ENCODE peak calls at places on chromosomes 4 and X, in eight cellular contexts. X is lung; D is transverse colon; V is GM23248; C is NT2/D1; I is IMR-90; T is naive thymus-derived CD4-positive, alpha-beta T cell; K is pancreas. Y is an unnamed sample. For H3K36me3 and H3K4me1, the result is how much of the 10 kb centered on the place peaks cover.

GRCh38 chr4:150297861-150298474 is 219.7 kb downstream of the DCLK2 start:
- DNase-seq in X (no peak), D (peak), V (peak), C (no peak), I (peak), T (no peak), K (no peak), Y (peak)

GRCh38 chr4:4717692-4718091 is 141.8 kb upstream of the MSX1 start:
- DNase-seq in X (no peak), D (no peak), V (no peak), C (no peak), I (no peak), T (no peak), K (no peak), Y (no peak)

GRCh38 chrX:70033348-70033747 is 16.4 kb downstream of the AWAT2 start:
- DNase-seq in X (no peak), D (no peak), V (peak), C (peak), I (peak), T (no peak), K (no peak), Y (peak)

GRCh38 chr4:146033149-146033548 is 94.5 kb upstream of the ZNF827 start:
- DNase-seq in X (peak), D (peak), V (no peak), C (no peak), I (no peak), T (no peak), K (no peak), Y (no peak)

GRCh38 chr4:145083891-145084640 is 13.9 kb downstream of the ANAPC10 start:
- DNase-seq in X (no peak), D (no peak), V (peak), C (no peak), I (peak), T (no peak), K (no peak), Y (peak)

GRCh38 chr4:182307746-182308145 is 64.5 kb downstream of the TENM3 start:
- DNase-seq in X (peak), D (no peak), V (peak), C (no peak), I (peak), T (no peak), K (no peak), Y (no peak)

GRCh38 chr4:166635367-166635766 is 598.9 kb downstream of the SPOCK3 start:
- DNase-seq in X (no peak), D (no peak), V (no peak), C (no peak), I (no peak), T (no peak), K (no peak), Y (no peak)

GRCh38 chrX:65985922-65986588 is 53.8 kb downstream of the VSIG4 start:
- DNase-seq in X (peak), D (peak), V (peak), C (peak), I (peak), T (no peak), K (no peak), Y (peak)

GRCh38 chrX:117838581-117839331 is 277.9 kb downstream of the KLHL13 start:
- DNase-seq in X (no peak), D (no peak), V (no peak), C (no peak), I (no peak), T (no peak), K (no peak), Y (no peak)

GRCh38 chr4:186758929-186759682 is 35.5 kb upstream of the FAT1 start:
- DNase-seq in X (no peak), D (no peak), V (no peak), C (no peak), I (no peak), T (no peak), K (peak), Y (no peak)

GRCh38 chr4:106316773-106317409 is 541 bp downstream of the AIMP1 start:
- DNase-seq in X (no peak), D (no peak), V (peak), C (no peak), I (no peak), T (no peak), K (no peak), Y (no peak)
- H3K36me3 ChIP-seq in X (under half), D (under half), V (under half), C (under half), I (under half), T (under half), K (under half), Y (under half)

DNA sequence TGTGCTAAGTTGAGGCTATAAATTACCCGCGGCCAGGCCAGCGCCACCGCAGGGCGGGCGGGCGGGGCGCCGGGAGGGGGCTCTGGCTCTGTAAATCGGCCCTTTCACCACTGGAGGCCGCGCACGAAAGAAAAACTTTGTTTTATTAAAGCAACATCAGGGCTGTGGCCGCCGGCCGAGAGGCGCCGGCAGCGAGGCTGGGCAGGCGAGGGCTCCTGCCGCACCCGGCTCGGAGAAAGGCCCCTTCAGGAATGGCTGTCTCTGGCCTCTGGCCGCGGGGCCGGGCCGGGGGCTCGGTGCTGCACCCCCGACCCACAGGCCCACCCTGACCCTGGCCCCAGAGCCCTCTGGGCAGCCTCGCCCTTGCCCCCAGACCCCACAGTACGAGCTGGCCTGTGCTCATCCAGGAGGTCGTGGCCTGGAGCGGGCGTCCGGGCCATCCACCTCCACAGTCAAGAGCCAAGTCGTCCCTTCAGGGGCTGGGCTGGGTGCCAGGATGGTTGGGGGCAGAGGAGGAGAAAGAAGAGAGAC is 29.5 kb upstream of the FGFR3 start:
- DNase-seq in X (no peak), D (peak), V (peak), C (no peak), I (peak), T (no peak), K (no peak), Y (peak)
- H3K4me1 ChIP-seq in X (under half), D (under half), V (under half), C (under half), I (under half), T (under half), K (under half), Y (under half)

GRCh38 chrX:49110417-49110816 is 13.1 kb downstream of the GPKOW start:
- DNase-seq in X (no peak), D (no peak), V (no peak), C (no peak), I (no peak), T (no peak), K (no peak), Y (no peak)

GRCh38 chrX:49117597-49117996 is 5.9 kb downstream of the GPKOW start:
- DNase-seq in X (no peak), D (no peak), V (no peak), C (no peak), I (no peak), T (no peak), K (no peak), Y (no peak)

GRCh38 chrX:49111846-49112245 is 11.7 kb downstream of the GPKOW start:
- DNase-seq in X (no peak), D (no peak), V (no peak), C (no peak), I (no peak), T (no peak), K (no peak), Y (no peak)

GRCh38 chrX:49120104-49120503 is 3.4 kb downstream of the GPKOW start:
- DNase-seq in X (no peak), D (no peak), V (no peak), C (no peak), I (no peak), T (no peak), K (no peak), Y (no peak)

GRCh38 chrX:49116076-49116475 is 7.5 kb downstream of the GPKOW start:
- DNase-seq in X (no peak), D (no peak), V (no peak), C (no peak), I (no peak), T (no peak), K (no peak), Y (no peak)
- H3K36me3 ChIP-seq in X (under half), D (under half), V (under half), C (half or more), I (under half), T (under half), K (under half), Y (half or more)

GRCh38 chrX:50765986-50766385 is 48.0 kb downstream of the SHROOM4 start:
- DNase-seq in X (no peak), D (no peak), V (no peak), C (no peak), I (no peak), T (no peak), K (no peak), Y (no peak)

GRCh38 chrX:50769389-50770063 is 44.5 kb downstream of the SHROOM4 start:
- DNase-seq in X (peak), D (peak), V (no peak), C (no peak), I (no peak), T (no peak), K (no peak), Y (no peak)

GRCh38 chrX:50770702-50771101 is 43.3 kb downstream of the SHROOM4 start:
- DNase-seq in X (peak), D (peak), V (no peak), C (no peak), I (no peak), T (no peak), K (no peak), Y (no peak)

GRCh38 chrX:50768801-50769200 is 45.2 kb downstream of the SHROOM4 start:
- DNase-seq in X (no peak), D (no peak), V (no peak), C (no peak), I (no peak), T (no peak), K (no peak), Y (no peak)
- H3K4me1 ChIP-seq in X (under half), D (under half), V (under half), C (under half), I (under half), T (under half), K (under half), Y (under half)

DNA sequence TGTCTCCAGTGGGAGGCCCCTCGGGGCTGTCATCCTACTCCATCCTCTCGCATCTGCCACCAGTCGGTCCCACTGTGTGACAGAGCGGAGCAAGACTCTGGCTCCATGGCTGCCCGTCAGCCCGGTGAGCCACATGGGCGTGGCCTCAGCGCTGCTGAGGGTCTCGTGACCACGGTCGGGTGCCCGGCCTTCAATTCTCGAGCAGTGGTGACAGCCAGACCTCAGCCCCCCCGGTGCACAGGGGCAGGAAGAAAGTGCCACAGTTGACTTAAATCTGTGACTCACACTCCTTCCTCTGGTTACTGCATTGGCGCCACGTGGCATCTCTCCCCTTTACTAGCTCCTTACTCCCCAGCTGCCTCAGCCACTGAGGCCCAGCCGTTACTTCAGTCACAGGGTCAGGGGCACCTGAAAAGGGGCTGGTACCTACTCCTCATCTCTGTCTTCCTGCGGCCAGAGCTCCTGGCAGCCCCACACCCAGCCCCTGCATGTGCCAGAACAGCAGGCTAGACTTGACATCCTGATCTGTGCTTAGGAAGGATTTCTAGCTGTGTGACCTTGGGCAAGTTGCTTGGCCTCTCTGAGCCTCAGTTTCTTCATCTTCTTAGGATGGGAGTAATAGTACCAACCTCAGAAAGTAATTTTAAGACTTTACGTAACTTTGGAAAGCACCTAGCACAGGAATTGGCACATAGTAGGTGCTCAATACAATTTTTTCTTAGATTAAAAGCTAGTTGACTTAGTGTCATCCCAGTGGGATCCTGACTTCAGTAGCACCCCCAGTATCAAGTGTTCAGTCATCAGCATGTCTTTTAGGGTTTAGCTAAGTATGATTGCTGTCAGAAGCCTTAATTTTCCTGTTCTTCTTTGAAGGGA is 66.1 kb downstream of the TNIP2 start:
- DNase-seq in X (no peak), D (peak), V (no peak), C (no peak), I (no peak), T (no peak), K (no peak), Y (no peak)
- H3K36me3 ChIP-seq in X (under half), D (under half), V (under half), C (half or more), I (half or more), T (under half), K (half or more), Y (half or more)

GRCh38 chr4:86916392-86916791 is 18.4 kb upstream of the AFF1 start:
- DNase-seq in X (no peak), D (no peak), V (no peak), C (no peak), I (no peak), T (no peak), K (no peak), Y (no peak)
- H3K4me1 ChIP-seq in X (under half), D (under half), V (under half), C (under half), I (under half), T (under half), K (under half), Y (under half)

DNA sequence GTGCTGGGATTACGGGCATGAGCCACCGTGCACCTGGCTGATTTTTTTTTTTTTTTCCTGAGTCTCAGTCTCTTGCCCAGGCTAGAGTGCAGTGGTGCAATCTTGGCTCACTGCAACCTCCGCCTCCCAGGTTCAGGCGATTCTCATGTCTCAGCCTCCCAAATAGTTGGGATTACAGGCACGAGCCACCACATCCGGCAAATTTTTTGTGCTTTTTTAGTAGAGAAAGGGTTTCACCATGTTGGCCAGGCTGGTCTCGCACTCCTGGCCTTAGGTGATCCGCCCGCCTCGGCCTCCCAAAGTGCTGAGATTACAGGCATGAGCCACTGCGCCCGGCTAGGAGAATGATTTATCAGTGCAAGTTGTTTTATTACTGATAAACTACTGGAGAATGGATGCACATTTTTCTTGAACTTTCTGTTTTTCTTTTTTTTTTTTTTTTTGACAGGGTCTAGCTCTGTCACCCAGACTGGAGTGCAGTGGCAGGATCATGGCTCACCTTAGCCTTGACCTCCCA is 39.7 kb upstream of the DHRSX start:
- DNase-seq in X (no peak), D (no peak), V (no peak), C (no peak), I (no peak), T (no peak), K (no peak), Y (no peak)
- H3K36me3 ChIP-seq in X (under half), D (under half), V (under half), C (under half), I (under half), T (under half), K (under half), Y (under half)

Y was measured in HAP-1.